ENCODE peak calls at places on chromosome 13, in five cellular contexts. One of them, this sample, is unnamed.

GRCh38 chr13:114019367-114019766 is 45.5 kb upstream of the C13orf46 start:
- DNase-seq in ascending aorta: no peak
- DNase-seq in DND-41: peak; percentile 40
- DNase-seq in heart right ventricle: no peak
- DNase-seq in fibroblast of mammary gland: no peak
- DNase-seq in this sample: no peak

GRCh38 chr13:30963794-30964193 is 31.3 kb downstream of the TEX26 start:
- DNase-seq in DND-41: no peak
- DNase-seq in ascending aorta: no peak
- DNase-seq in heart right ventricle: no peak
- DNase-seq in fibroblast of mammary gland: peak; percentile 40
- DNase-seq in this sample: no peak

GRCh38 chr13:53005631-53006030 is 23.0 kb upstream of the OLFM4 start:
- DNase-seq in heart right ventricle: no peak
- DNase-seq in fibroblast of mammary gland: no peak
- DNase-seq in ascending aorta: no peak
- DNase-seq in DND-41: no peak
- DNase-seq in this sample: no peak

GRCh38 chr13:20672772-20673171 is 30.7 kb upstream of the IL17D start:
- DNase-seq in heart right ventricle: no peak
- DNase-seq in DND-41: no peak
- DNase-seq in fibroblast of mammary gland: peak; percentile 59
- DNase-seq in ascending aorta: no peak
- DNase-seq in this sample: no peak

GRCh38 chr13:89966524-89966923 is 1381.0 kb upstream of the MIR17HG start:
- DNase-seq in DND-41: no peak
- DNase-seq in heart right ventricle: no peak
- DNase-seq in fibroblast of mammary gland: no peak
- DNase-seq in ascending aorta: no peak
- DNase-seq in this sample: no peak

GRCh38 chr13:19759669-19760068 is 23.1 kb downstream of the PSPC1 start:
- DNase-seq in DND-41: no peak
- DNase-seq in ascending aorta: no peak
- DNase-seq in heart right ventricle: no peak
- DNase-seq in fibroblast of mammary gland: peak; percentile 25
- DNase-seq in this sample: no peak

GRCh38 chr13:27192896-27193295 is 21.3 kb upstream of the USP12 start:
- DNase-seq in DND-41: no peak
- DNase-seq in heart right ventricle: no peak
- DNase-seq in ascending aorta: no peak
- DNase-seq in fibroblast of mammary gland: peak; percentile 30
- DNase-seq in this sample: no peak

GRCh38 chr13:24851546-24851945 is 87.6 kb downstream of the RNF17 start:
- DNase-seq in DND-41: no peak
- DNase-seq in fibroblast of mammary gland: peak; percentile 29
- DNase-seq in heart right ventricle: no peak
- DNase-seq in ascending aorta: no peak
- DNase-seq in this sample: no peak

GRCh38 chr13:27493981-27494380 is 43.6 kb upstream of the MTIF3 start:
- DNase-seq in DND-41: no peak
- DNase-seq in ascending aorta: no peak
- DNase-seq in heart right ventricle: no peak
- DNase-seq in fibroblast of mammary gland: no peak
- DNase-seq in this sample: no peak

GRCh38 chr13:57632276-57633140 is 964 bp downstream of the PCDH17 start:
- DNase-seq in heart right ventricle: peak; percentile 24
- DNase-seq in DND-41: no peak
- DNase-seq in fibroblast of mammary gland: no peak
- DNase-seq in ascending aorta: no peak
- DNase-seq in this sample: peak; percentile 24

GRCh38 chr13:85619321-85619720 is 179.9 kb downstream of the SLITRK6 start:
- DNase-seq in ascending aorta: no peak
- DNase-seq in DND-41: no peak
- DNase-seq in heart right ventricle: no peak
- DNase-seq in fibroblast of mammary gland: no peak
- DNase-seq in this sample: no peak

GRCh38 chr13:84651288-84651687 is 769.0 kb upstream of the SLITRK1 start:
- DNase-seq in DND-41: no peak
- DNase-seq in ascending aorta: no peak
- DNase-seq in fibroblast of mammary gland: peak; percentile 94
- DNase-seq in heart right ventricle: no peak
- DNase-seq in this sample: no peak

GRCh38 chr13:42680748-42681147 is 100.6 kb upstream of the FAM216B start:
- DNase-seq in DND-41: no peak
- DNase-seq in heart right ventricle: no peak
- DNase-seq in ascending aorta: no peak
- DNase-seq in fibroblast of mammary gland: no peak
- DNase-seq in this sample: no peak

GRCh38 chr13:31775148-31775547 is 35.8 kb downstream of the RXFP2 start:
- DNase-seq in DND-41: no peak
- DNase-seq in fibroblast of mammary gland: no peak
- DNase-seq in ascending aorta: no peak
- DNase-seq in heart right ventricle: no peak
- DNase-seq in this sample: no peak

GRCh38 chr13:110276553-110276950 is 30.4 kb downstream of the COL4A1 start:
- DNase-seq in heart right ventricle: no peak
- DNase-seq in fibroblast of mammary gland: no peak
- DNase-seq in DND-41: no peak
- DNase-seq in ascending aorta: no peak
- DNase-seq in this sample: no peak

GRCh38 chr13:48978942-48979601 is 3.4 kb downstream of the FNDC3A start:
- DNase-seq in fibroblast of mammary gland: no peak
- DNase-seq in ascending aorta: no peak
- DNase-seq in heart right ventricle: no peak
- DNase-seq in DND-41: no peak
- DNase-seq in this sample: no peak

GRCh38 chr13:75959861-75960481 is 323.8 kb downstream of the LMO7 start:
- DNase-seq in DND-41: no peak
- DNase-seq in fibroblast of mammary gland: no peak
- DNase-seq in ascending aorta: no peak
- DNase-seq in heart right ventricle: no peak
- DNase-seq in this sample: no peak

GRCh38 chr13:95191821-95192220 is 109.4 kb downstream of the ABCC4 start:
- DNase-seq in ascending aorta: no peak
- DNase-seq in DND-41: peak; percentile 56
- DNase-seq in fibroblast of mammary gland: peak; percentile 77
- DNase-seq in heart right ventricle: peak; percentile 79
- DNase-seq in this sample: peak; percentile 68

GRCh38 chr13:101647760-101648159 is 195.3 kb downstream of the ITGBL1 start:
- DNase-seq in ascending aorta: no peak
- DNase-seq in heart right ventricle: no peak
- DNase-seq in fibroblast of mammary gland: no peak
- DNase-seq in DND-41: no peak
- DNase-seq in this sample: no peak

DNA sequence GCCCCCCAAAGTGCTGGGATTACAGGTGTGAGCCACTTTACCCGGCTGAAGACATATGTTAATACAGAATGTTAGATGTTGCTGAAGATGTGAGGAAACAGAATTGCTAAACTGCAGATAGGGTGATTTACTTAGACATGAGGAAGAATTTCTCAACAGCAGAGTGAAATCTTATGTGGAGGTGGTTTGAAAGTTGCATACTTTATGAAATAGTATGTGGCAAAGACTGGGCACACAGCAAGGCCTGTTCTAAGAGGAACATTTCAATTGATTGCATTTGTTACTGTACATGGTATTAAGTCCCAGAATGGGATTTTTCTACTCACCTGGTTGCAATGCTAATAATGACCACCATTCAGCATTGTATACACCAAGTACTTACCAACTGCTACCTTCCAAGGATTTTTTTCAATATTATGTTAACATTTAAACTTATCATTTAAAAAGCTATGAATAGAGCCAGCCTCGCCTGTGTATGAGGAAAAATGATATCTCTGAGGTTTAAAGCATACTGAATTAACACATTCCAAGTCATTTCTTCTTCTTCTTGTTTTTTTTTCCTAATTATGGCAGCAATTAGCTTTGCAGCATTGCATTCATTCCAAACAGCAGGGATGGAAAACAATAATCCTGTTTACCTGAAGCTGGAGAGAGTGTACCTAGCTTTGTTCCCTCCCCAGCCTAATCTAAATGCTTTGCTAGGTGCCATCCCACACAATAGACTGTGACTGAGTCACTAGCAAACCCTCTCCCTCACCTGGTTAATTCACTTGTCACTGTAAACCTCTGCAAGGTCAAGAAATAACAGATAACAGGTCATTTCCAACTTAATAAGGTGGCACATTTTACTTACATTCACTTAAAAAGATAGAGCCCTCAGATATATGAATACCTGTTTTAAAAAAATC is 19.4 kb upstream of the KLF5 start:
- DNase-seq in heart right ventricle: no peak
- DNase-seq in ascending aorta: no peak
- DNase-seq in DND-41: no peak
- DNase-seq in fibroblast of mammary gland: no peak
- DNase-seq in this sample: no peak
- TF ChIP-seq CTCF in heart right ventricle: no peak
- TF ChIP-seq CTCF in ascending aorta: no peak
- TF ChIP-seq CTCF in DND-41: no peak
- TF ChIP-seq CTCF in fibroblast of mammary gland: no peak
- TF ChIP-seq CTCF in this sample: no peak

GRCh38 chr13:73542446-73542845 is 483.6 kb downstream of the KLF5 start:
- DNase-seq in DND-41: no peak
- DNase-seq in ascending aorta: no peak
- DNase-seq in heart right ventricle: no peak
- DNase-seq in fibroblast of mammary gland: no peak
- DNase-seq in this sample: no peak

GRCh38 chr13:73549717-73550116 is 490.9 kb downstream of the KLF5 start:
- DNase-seq in ascending aorta: no peak
- DNase-seq in fibroblast of mammary gland: no peak
- DNase-seq in heart right ventricle: no peak
- DNase-seq in DND-41: no peak
- DNase-seq in this sample: no peak

GRCh38 chr13:73547239-73547638 is 488.4 kb downstream of the KLF5 start:
- DNase-seq in heart right ventricle: no peak
- DNase-seq in fibroblast of mammary gland: no peak
- DNase-seq in DND-41: no peak
- DNase-seq in ascending aorta: no peak
- DNase-seq in this sample: no peak

GRCh38 chr13:73548444-73548843 is 489.6 kb downstream of the KLF5 start:
- DNase-seq in fibroblast of mammary gland: no peak
- DNase-seq in DND-41: no peak
- DNase-seq in heart right ventricle: no peak
- DNase-seq in ascending aorta: no peak
- DNase-seq in this sample: no peak

DNA sequence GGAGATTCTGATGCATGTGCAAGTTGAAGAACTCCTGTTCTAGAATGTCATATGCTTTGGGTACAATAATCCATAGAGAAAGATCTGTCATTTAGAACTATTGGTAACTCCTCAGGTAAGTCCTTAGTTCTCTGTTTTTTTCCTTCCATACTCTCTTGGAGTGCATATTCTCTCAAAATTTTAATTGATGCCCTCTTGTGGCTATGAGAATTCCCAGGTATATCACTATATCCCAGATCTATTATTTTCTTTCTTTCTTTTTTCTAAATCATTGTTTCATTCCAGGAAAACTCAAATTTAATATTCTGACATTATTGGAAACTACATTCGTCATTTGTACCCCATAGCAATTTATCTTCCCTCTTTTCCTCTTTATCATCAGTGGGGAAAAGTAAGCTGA is 485.4 kb downstream of the KLF5 start:
- DNase-seq in fibroblast of mammary gland: no peak
- DNase-seq in DND-41: no peak
- DNase-seq in ascending aorta: no peak
- DNase-seq in heart right ventricle: no peak
- DNase-seq in this sample: no peak
- TF ChIP-seq CTCF in fibroblast of mammary gland: no peak
- TF ChIP-seq CTCF in DND-41: no peak
- TF ChIP-seq CTCF in ascending aorta: no peak
- TF ChIP-seq CTCF in heart right ventricle: no peak
- TF ChIP-seq CTCF in this sample: no peak

GRCh38 chr13:99450416-99450815 is 50.9 kb upstream of the TM9SF2 start:
- DNase-seq in fibroblast of mammary gland: no peak
- DNase-seq in heart right ventricle: no peak
- DNase-seq in DND-41: no peak
- DNase-seq in ascending aorta: no peak
- DNase-seq in this sample: no peak

GRCh38 chr13:99442273-99442895 is 58.9 kb upstream of the TM9SF2 start:
- DNase-seq in ascending aorta: no peak
- DNase-seq in DND-41: peak; percentile 63
- DNase-seq in heart right ventricle: no peak
- DNase-seq in fibroblast of mammary gland: peak; percentile 56
- DNase-seq in this sample: no peak

GRCh38 chr13:99448586-99448985 is 52.7 kb upstream of the TM9SF2 start:
- DNase-seq in heart right ventricle: no peak
- DNase-seq in ascending aorta: no peak
- DNase-seq in fibroblast of mammary gland: no peak
- DNase-seq in DND-41: no peak
- DNase-seq in this sample: no peak

DNA sequence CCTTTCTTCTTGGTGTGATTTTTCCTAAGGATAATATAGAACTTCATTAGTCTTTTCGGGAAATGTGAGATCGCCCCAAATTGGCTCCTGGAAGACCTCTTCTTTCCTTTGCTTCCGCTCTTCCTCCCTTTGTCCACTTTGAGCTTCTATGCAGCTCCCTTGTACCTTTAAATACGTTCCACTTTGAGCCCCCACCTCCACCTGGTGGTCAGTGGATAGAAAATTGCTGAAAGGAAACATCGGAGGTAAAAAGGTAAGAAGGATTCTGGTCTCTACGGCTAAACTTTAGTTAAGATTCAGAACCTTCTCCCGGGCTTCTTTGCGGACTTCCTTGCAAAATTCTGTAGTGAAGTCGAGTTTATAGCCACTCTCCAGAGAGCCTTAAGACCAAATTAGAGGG is 55.0 kb upstream of the TM9SF2 start:
- DNase-seq in DND-41: no peak
- DNase-seq in heart right ventricle: no peak
- DNase-seq in fibroblast of mammary gland: no peak
- DNase-seq in ascending aorta: no peak
- DNase-seq in this sample: no peak
- TF ChIP-seq CTCF in DND-41: peak; percentile 5
- TF ChIP-seq CTCF in heart right ventricle: no peak
- TF ChIP-seq CTCF in fibroblast of mammary gland: no peak
- TF ChIP-seq CTCF in ascending aorta: no peak
- TF ChIP-seq CTCF in this sample: no peak

DNA sequence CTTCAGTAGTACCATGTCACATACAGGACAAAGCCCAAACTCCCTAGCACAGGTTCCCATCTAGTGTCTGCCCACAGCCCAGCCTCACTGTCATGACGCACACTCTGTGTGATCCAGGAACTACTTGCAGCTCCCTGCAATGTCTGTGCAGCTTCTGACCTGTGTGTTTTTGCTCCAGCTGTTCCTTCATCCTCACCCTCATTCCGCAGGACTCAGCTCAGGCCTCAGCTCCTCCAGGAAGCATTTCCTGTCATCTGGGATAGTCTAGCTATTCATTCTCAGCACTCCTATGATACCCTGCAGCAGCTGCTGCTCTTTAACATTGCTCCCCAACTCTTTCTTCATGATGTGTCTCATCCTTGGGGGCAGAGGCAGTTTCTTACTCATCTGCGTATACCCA is 56.1 kb downstream of the ENOX1 start:
- DNase-seq in DND-41: no peak
- DNase-seq in heart right ventricle: peak; percentile 10
- DNase-seq in fibroblast of mammary gland: peak; percentile 58
- DNase-seq in ascending aorta: no peak
- DNase-seq in this sample: no peak
- TF ChIP-seq CTCF in DND-41: no peak
- TF ChIP-seq CTCF in heart right ventricle: no peak
- TF ChIP-seq CTCF in fibroblast of mammary gland: no peak
- TF ChIP-seq CTCF in ascending aorta: no peak
- TF ChIP-seq CTCF in this sample: no peak

This sample was measured in GM20000.